ENCODE peak calls at places on chromosomes 5 and 9, in five cellular contexts. U, D, N, L and F are unnamed samples.

GRCh38 chr9:110040788-110041187 is 167.2 kb downstream of the C9orf152 start:
- DNase-seq in L (no peak), D (no peak), U (no peak), N (peak; percentile 46), F (no peak)

GRCh38 chr9:107935931-107936330 is 446.4 kb upstream of the KLF4 start:
- DNase-seq in N (no peak), L (no peak), U (no peak), D (no peak), F (no peak)

GRCh38 chr5:53425598-53426516 is 54.6 kb upstream of the FST start:
- DNase-seq in L (peak; percentile 77), D (no peak), U (peak; percentile 88), N (peak; percentile 67), F (peak; percentile 45)

GRCh38 chr5:173027905-173028304 is 28.2 kb upstream of the CREBRF start:
- DNase-seq in N (no peak), L (no peak), D (no peak), U (no peak), F (no peak)

GRCh38 chr9:79615038-79615437 is 43.3 kb downstream of the TLE4 start:
- DNase-seq in U (no peak), N (no peak), D (no peak), L (no peak), F (no peak)

GRCh38 chr9:130144703-130145102 is 27.5 kb upstream of the NCS1 start:
- DNase-seq in N (no peak), U (no peak), L (no peak), D (no peak), F (no peak)

GRCh38 chr5:83683836-83684235 is 36.8 kb downstream of the HAPLN1 start:
- DNase-seq in N (no peak), U (no peak), L (no peak), D (no peak), F (no peak)

GRCh38 chr9:13804532-13804931 is 509.4 kb downstream of the NFIB start:
- DNase-seq in U (no peak), L (no peak), D (no peak), N (no peak), F (no peak)

GRCh38 chr5:39451293-39451692 is 26.5 kb upstream of the DAB2 start:
- DNase-seq in D (no peak), L (no peak), U (no peak), N (no peak), F (no peak)

GRCh38 chr5:143241892-143242291 is 161.6 kb downstream of the NR3C1 start:
- DNase-seq in L (no peak), U (no peak), D (no peak), N (no peak), F (no peak)

GRCh38 chr5:124402144-124402581 is 344.3 kb downstream of the ZNF608 start:
- DNase-seq in N (no peak), L (no peak), D (no peak), U (no peak), F (no peak)

GRCh38 chr5:107247427-107247826 is 423.3 kb downstream of the EFNA5 start:
- DNase-seq in L (no peak), U (no peak), D (no peak), N (no peak), F (no peak)

GRCh38 chr5:135823799-135824366 is 10.6 kb upstream of the SLC25A48 start:
- DNase-seq in N (no peak), D (no peak), L (no peak), U (no peak), F (no peak)

GRCh38 chr9:82263621-82264020 is 275.0 kb downstream of the SPATA31D1 start:
- DNase-seq in U (no peak), D (no peak), N (no peak), L (no peak), F (no peak)

GRCh38 chr9:131222460-131222859 is 53.9 kb downstream of the FAM78A start:
- DNase-seq in N (no peak), U (no peak), L (no peak), D (no peak), F (no peak)

GRCh38 chr9:135507104-135508035 is 6.9 kb downstream of the MRPS2 start:
- DNase-seq in D (no peak), L (no peak), U (no peak), N (no peak), F (no peak)

GRCh38 chr9:71361357-71361756 is 239.9 kb upstream of the TRPM3 start:
- DNase-seq in D (no peak), U (peak; percentile 71), N (no peak), L (no peak), F (no peak)

GRCh38 chr9:33233659-33234335 is 6.2 kb upstream of the SPINK4 start:
- DNase-seq in D (peak; percentile 97), L (no peak), U (no peak), N (no peak), F (peak; percentile 95)

GRCh38 chr5:2188661-2189060 is 305.9 kb upstream of the IRX4 start:
- DNase-seq in N (no peak), U (no peak), D (no peak), L (no peak), F (no peak)

GRCh38 chr5:131265318-131265803 is 1.5 kb downstream of the CDC42SE2 start:
- DNase-seq in U (peak; percentile 23), L (peak; percentile 16), D (peak; percentile 56), N (peak; percentile 60), F (peak; percentile 44)

GRCh38 chr9:1939466-1939865 is 75.7 kb upstream of the SMARCA2 start:
- DNase-seq in N (no peak), L (no peak), U (no peak), D (no peak), F (no peak)

GRCh38 chr9:85040141-85040540 is 370.6 kb downstream of the NTRK2 start:
- DNase-seq in D (no peak), U (no peak), N (no peak), L (no peak), F (no peak)

GRCh38 chr9:127405344-127406125 is 8.6 kb downstream of the SLC2A8 start:
- DNase-seq in N (no peak), L (no peak), U (no peak), D (no peak), F (no peak)

GRCh38 chr9:36064448-36065037 is 27.8 kb downstream of the RECK start:
- DNase-seq in N (no peak), D (no peak), L (no peak), U (no peak), F (no peak)

GRCh38 chr5:161676109-161676508 is 9.4 kb upstream of the GABRA6 start:
- DNase-seq in D (no peak), U (peak; percentile 69), N (peak; percentile 6), L (no peak), F (no peak)

GRCh38 chr9:15133488-15133887 is 173.5 kb downstream of the TTC39B start:
- DNase-seq in N (peak; percentile 17), D (no peak), U (no peak), L (no peak), F (no peak)

GRCh38 chr5:32713396-32714381 is 2.6 kb downstream of the NPR3 start:
- DNase-seq in N (no peak), U (peak; percentile 90), D (no peak), L (no peak), F (no peak)

GRCh38 chr5:66596791-66597757 is 881 bp downstream of the MAST4 start:
- DNase-seq in U (peak; percentile 53), L (no peak), D (peak; percentile 6), N (no peak), F (no peak)

GRCh38 chr5:134825212-134825611 is 20.6 kb upstream of the C5orf24 start:
- DNase-seq in L (no peak), N (no peak), U (no peak), D (no peak), F (no peak)

GRCh38 chr9:111222757-111223156 is 107.3 kb downstream of the OR2K2 start:
- DNase-seq in N (no peak), D (no peak), L (no peak), U (no peak), F (no peak)

GRCh38 chr5:37005946-37006540 is 129.5 kb downstream of the NIPBL start:
- DNase-seq in D (peak; percentile 10), L (peak; percentile 12), U (peak; percentile 29), N (peak; percentile 7), F (peak; percentile 7)

GRCh38 chr5:76273491-76273890 is 129.6 kb upstream of the IQGAP2 start:
- DNase-seq in L (no peak), U (no peak), N (no peak), D (no peak), F (no peak)
- TF ChIP-seq REST in L (no peak), U (no peak), N (no peak), D (no peak), F (no peak)

DNA sequence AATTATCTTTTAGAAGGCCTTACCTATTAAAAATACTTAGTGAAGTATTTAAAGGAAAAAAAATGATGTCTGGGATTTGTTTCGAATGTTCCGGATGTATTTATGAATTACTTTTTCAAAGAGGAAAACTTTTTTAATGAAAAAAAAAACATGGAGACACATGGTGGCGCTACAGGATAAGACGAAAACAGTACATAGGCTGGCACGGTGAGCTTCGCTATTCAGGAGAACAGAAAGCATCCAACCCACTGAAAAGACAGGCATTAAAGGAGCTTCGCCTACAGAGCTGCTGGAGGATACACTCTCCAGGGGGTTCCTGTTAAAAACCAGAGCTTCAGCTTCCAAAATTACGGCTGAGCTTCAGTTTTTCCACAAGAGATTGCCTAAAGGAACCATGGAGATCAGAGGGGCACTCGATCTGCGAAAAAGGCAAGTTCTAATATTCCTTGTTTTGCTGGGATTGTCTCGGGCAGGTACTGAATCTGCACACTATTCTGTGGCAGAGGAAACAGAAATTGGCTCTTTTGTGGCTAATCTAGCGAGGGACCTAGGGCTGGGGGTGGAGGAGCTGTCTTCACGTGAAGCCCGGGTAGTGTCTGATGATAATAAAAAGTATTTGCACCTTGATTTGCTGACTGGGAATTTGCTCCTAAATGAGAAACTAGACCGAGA is at the start of gene PCDHB14:
- DNase-seq in N (peak; percentile 45), L (peak; percentile 8), U (peak; percentile 91), D (no peak), F (peak; percentile 38)
- TF ChIP-seq REST in N (no peak), L (no peak), U (no peak), D (no peak), F (no peak)

DNA sequence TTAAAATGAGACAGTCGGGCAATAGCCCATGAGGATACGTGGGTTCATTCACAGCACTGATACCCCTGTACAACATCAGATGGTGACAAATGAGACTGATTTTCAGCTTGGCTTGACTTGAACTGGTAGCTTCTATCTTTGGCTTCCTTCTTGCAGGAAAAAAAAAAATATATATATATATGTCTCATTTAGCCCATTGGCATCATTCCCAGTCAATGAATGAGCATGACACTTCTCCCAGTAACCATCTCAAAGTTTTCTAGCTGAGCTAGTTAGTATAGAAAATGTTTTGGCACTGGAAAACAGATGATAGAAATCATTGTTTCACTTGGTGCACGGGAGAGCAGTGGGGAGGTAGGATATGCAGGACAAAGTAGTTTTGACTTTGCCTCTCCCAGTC is 222.5 kb upstream of the TAS2R1 start:
- DNase-seq in N (no peak), U (no peak), L (no peak), D (no peak), F (no peak)
- TF ChIP-seq REST in N (no peak), U (no peak), L (no peak), D (no peak), F (no peak)

GRCh38 chr5:56532411-56532935 is 282.9 kb upstream of the MAP3K1 start:
- DNase-seq in L (no peak), D (no peak), U (no peak), N (no peak), F (no peak)

GRCh38 chr5:56530739-56531138 is 284.6 kb upstream of the MAP3K1 start:
- DNase-seq in N (no peak), D (no peak), L (no peak), U (no peak), F (no peak)

GRCh38 chr5:56538580-56538979 is 276.8 kb upstream of the MAP3K1 start:
- DNase-seq in L (no peak), D (no peak), U (no peak), N (no peak), F (no peak)

GRCh38 chr5:56534102-56534501 is 281.2 kb upstream of the MAP3K1 start:
- DNase-seq in N (peak; percentile 46), L (peak; percentile 26), U (no peak), D (peak; percentile 53), F (peak; percentile 24)

GRCh38 chr5:56535347-56535746 is 280.0 kb upstream of the MAP3K1 start:
- DNase-seq in L (no peak), U (peak; percentile 28), N (no peak), D (no peak), F (no peak)
- TF ChIP-seq REST in L (no peak), U (no peak), N (no peak), D (no peak), F (no peak)